ENCODE peak calls at places on chromosomes 6 and 20, in six cellular contexts. C, W, I, P, F and R are unnamed samples.

GRCh38 chr20:48725589-48725991 is 102.2 kb downstream of the PREX1 start:
- ATAC-seq in P (peak; percentile 90), C (no peak), F (no peak), W (peak; percentile 20), I (peak; percentile 83), R (peak; percentile 15)

GRCh38 chr6:8645212-8645611 is 209.9 kb upstream of the SLC35B3 start:
- ATAC-seq in F (no peak), W (no peak), C (no peak), P (no peak), I (no peak), R (no peak)

GRCh38 chr20:32437391-32438074 is 79.4 kb downstream of the ASXL1 start:
- ATAC-seq in P (no peak), I (peak; percentile 46), W (no peak), C (no peak), F (peak; percentile 60), R (no peak)

GRCh38 chr6:129957941-129958898 is 60.2 kb upstream of the L3MBTL3 start:
- ATAC-seq in C (peak; percentile 36), P (no peak), I (no peak), F (peak; percentile 45), W (no peak), R (no peak)

GRCh38 chr20:5535211-5535756 is 214.9 kb upstream of the SHLD1 start:
- ATAC-seq in P (peak; percentile 87), W (no peak), F (peak; percentile 67), I (no peak), C (peak; percentile 75), R (peak; percentile 76)

GRCh38 chr6:89024456-89024855 is 56.1 kb upstream of the PNRC1 start:
- ATAC-seq in I (no peak), C (no peak), F (no peak), P (no peak), W (no peak), R (peak; percentile 7)

GRCh38 chr6:68189217-68189616 is 445.9 kb upstream of the ADGRB3 start:
- ATAC-seq in F (no peak), W (no peak), I (no peak), P (no peak), C (no peak), R (no peak)

GRCh38 chr6:156107514-156108150 is 652.0 kb upstream of the NOX3 start:
- ATAC-seq in F (no peak), P (no peak), C (peak; percentile 53), W (no peak), I (no peak), R (no peak)

GRCh38 chr20:57844626-57845596 is 135.1 kb upstream of the PMEPA1 start:
- ATAC-seq in W (peak; percentile 30), P (peak; percentile 27), F (no peak), I (peak; percentile 34), C (no peak), R (no peak)

GRCh38 chr20:11807070-11807741 is 110.5 kb upstream of the BTBD3 start:
- ATAC-seq in I (no peak), W (no peak), C (no peak), F (no peak), P (no peak), R (peak; percentile 88)

GRCh38 chr6:160300076-160300695 is 41.6 kb upstream of the SLC22A2 start:
- ATAC-seq in F (peak; percentile 83), W (no peak), C (no peak), P (peak; percentile 67), I (peak; percentile 53), R (no peak)

GRCh38 chr20:31237763-31238162 is 19.7 kb upstream of the DEFB115 start:
- ATAC-seq in F (no peak), W (no peak), I (no peak), P (no peak), C (no peak), R (no peak)
- H3K9me3 ChIP-seq in F (peaks cover 100% of the 10 kb centered on the region), W (no peaks in the 10 kb centered on the region), I (peaks cover 97% of the 10 kb centered on the region), P (no peaks in the 10 kb centered on the region), C (no peaks in the 10 kb centered on the region), R (peaks cover 96% of the 10 kb centered on the region)

GRCh38 chr6:148146717-148147116 is 195.9 kb upstream of the SASH1 start:
- ATAC-seq in C (no peak), W (no peak), I (peak; percentile 53), P (no peak), F (no peak), R (no peak)
- TF ChIP-seq POLR2AphosphoS5 in C (no peak), W (no peak), I (no peak), P (no peak), F (no peak), R (no peak)

GRCh38 chr20:18553746-18554145 is 13.5 kb upstream of the SMIM26 start:
- ATAC-seq in I (no peak), F (no peak), C (no peak), P (no peak), W (no peak), R (no peak)
- H3K36me3 ChIP-seq in I (peaks cover 41% of the 10 kb centered on the region), F (peaks cover 29% of the 10 kb centered on the region), C (peaks cover 58% of the 10 kb centered on the region), P (peaks cover 53% of the 10 kb centered on the region), W (peaks cover 11% of the 10 kb centered on the region), R (peaks cover 97% of the 10 kb centered on the region)

DNA sequence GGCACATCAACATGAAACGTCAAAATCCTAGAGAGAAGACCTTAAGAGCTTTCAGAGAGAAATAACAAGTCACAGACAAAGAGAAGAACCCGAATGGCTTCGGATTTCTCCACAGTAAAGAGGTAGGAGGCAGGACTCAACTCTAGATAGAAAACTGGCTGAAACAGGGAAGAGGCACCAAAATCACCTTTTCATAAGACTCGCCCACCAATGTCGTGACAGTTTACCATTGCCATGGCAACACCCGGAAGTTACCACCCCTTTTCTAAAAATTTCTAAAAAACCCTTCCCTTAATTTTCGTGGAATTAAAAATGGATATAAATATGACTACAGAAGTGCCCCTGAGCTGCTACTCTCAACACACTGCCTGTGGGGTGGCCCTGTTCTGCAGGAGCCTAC is 12.3 kb upstream of the DEFB121 start:
- ATAC-seq in P (peak; percentile 64), I (no peak), F (no peak), C (no peak), W (no peak), R (no peak)
- H3K9me3 ChIP-seq in P (no peaks in the 10 kb centered on the region), I (no peaks in the 10 kb centered on the region), F (no peaks in the 10 kb centered on the region), C (no peaks in the 10 kb centered on the region), W (no peaks in the 10 kb centered on the region), R (no peaks in the 10 kb centered on the region)